ENCODE peak calls at places on chromosome 21, in ten cellular contexts. X is heart right ventricle, M is epithelial cell of esophagus, Q is HFF-Myc, Y is AG04449, H is astrocyte of the spinal cord, B is fibroblast of pulmonary artery, T is neural progenitor cell, E is suprapubic skin, S is breast epithelium. R is an unnamed sample.

GRCh38 chr21:39518055-39518844 is 66.5 kb downstream of the SH3BGR start:
- DNase-seq in X (no peak), M (peak; percentile 60), Q (peak; percentile 16), Y (no peak), H (peak; percentile 53), B (peak; percentile 53), T (peak; percentile 91), E (no peak), S (peak; percentile 29), R (peak; percentile 57)

GRCh38 chr21:31909772-31910470 is 37.1 kb downstream of the HUNK start:
- DNase-seq in X (no peak), M (no peak), Q (no peak), Y (no peak), H (no peak), B (no peak), T (peak; percentile 42), E (no peak), S (no peak), R (no peak)

GRCh38 chr21:46423546-46424061 is 35.1 kb upstream of the DIP2A start:
- DNase-seq in X (no peak), M (no peak), Q (no peak), Y (no peak), H (no peak), B (no peak), T (peak; percentile 38), E (no peak), S (no peak), R (no peak)

GRCh38 chr21:25005388-25005787 is 601.9 kb downstream of the MRPL39 start:
- DNase-seq in X (no peak), M (no peak), Q (no peak), Y (no peak), H (no peak), B (peak; percentile 5), T (no peak), E (no peak), S (no peak), R (peak; percentile 24)

GRCh38 chr21:41121785-41122415 is 46.1 kb upstream of the BACE2 start:
- DNase-seq in X (peak; percentile 73), M (peak; percentile 80), Q (peak; percentile 64), Y (peak; percentile 29), H (peak; percentile 71), B (peak; percentile 80), T (peak; percentile 83), E (no peak), S (peak; percentile 90), R (peak; percentile 84)

GRCh38 chr21:28899744-28900143 is 92.9 kb downstream of the LTN1 start:
- DNase-seq in X (no peak), M (peak; percentile 57), Q (no peak), Y (peak; percentile 5), H (no peak), B (peak; percentile 66), T (no peak), E (no peak), S (no peak), R (peak; percentile 87)

GRCh38 chr21:32083175-32083574 is 195.7 kb downstream of the MIS18A start:
- DNase-seq in X (no peak), M (no peak), Q (no peak), Y (no peak), H (peak; percentile 1), B (peak; percentile 7), T (no peak), E (no peak), S (no peak), R (peak; percentile 8)

GRCh38 chr21:38945536-38946245 is 140.0 kb downstream of the ETS2 start:
- DNase-seq in X (no peak), M (no peak), Q (no peak), Y (no peak), H (peak; percentile 86), B (no peak), T (peak; percentile 90), E (no peak), S (no peak), R (no peak)

GRCh38 chr21:44500111-44500510 is 39.9 kb downstream of the KRTAP10-1 start:
- DNase-seq in X (no peak), M (no peak), Q (no peak), Y (no peak), H (no peak), B (no peak), T (no peak), E (no peak), S (no peak), R (no peak)
- H3K4me3 ChIP-seq in X (no peak overlapping the region), M (no peak overlapping the region), Q (no peak overlapping the region), Y (no peak overlapping the region), H (no peak overlapping the region), B (no peak overlapping the region), T (no peak overlapping the region), E (no peak overlapping the region), S (no peak overlapping the region), R (no peak overlapping the region)

GRCh38 chr21:42123509-42123908 is 52.4 kb downstream of the UMODL1 start:
- DNase-seq in X (no peak), M (no peak), Q (no peak), Y (no peak), H (no peak), B (no peak), T (no peak), E (no peak), S (no peak), R (no peak)

GRCh38 chr21:42124826-42125570 is 53.9 kb downstream of the UMODL1 start:
- DNase-seq in X (no peak), M (no peak), Q (no peak), Y (no peak), H (no peak), B (no peak), T (no peak), E (no peak), S (no peak), R (no peak)

GRCh38 chr21:42124081-42124480 is 53.0 kb downstream of the UMODL1 start:
- DNase-seq in X (no peak), M (no peak), Q (no peak), Y (no peak), H (no peak), B (no peak), T (no peak), E (no peak), S (no peak), R (no peak)

GRCh38 chr21:42127164-42128125 is 56.3 kb downstream of the UMODL1 start:
- DNase-seq in X (no peak), M (no peak), Q (no peak), Y (no peak), H (no peak), B (no peak), T (no peak), E (no peak), S (no peak), R (no peak)

DNA sequence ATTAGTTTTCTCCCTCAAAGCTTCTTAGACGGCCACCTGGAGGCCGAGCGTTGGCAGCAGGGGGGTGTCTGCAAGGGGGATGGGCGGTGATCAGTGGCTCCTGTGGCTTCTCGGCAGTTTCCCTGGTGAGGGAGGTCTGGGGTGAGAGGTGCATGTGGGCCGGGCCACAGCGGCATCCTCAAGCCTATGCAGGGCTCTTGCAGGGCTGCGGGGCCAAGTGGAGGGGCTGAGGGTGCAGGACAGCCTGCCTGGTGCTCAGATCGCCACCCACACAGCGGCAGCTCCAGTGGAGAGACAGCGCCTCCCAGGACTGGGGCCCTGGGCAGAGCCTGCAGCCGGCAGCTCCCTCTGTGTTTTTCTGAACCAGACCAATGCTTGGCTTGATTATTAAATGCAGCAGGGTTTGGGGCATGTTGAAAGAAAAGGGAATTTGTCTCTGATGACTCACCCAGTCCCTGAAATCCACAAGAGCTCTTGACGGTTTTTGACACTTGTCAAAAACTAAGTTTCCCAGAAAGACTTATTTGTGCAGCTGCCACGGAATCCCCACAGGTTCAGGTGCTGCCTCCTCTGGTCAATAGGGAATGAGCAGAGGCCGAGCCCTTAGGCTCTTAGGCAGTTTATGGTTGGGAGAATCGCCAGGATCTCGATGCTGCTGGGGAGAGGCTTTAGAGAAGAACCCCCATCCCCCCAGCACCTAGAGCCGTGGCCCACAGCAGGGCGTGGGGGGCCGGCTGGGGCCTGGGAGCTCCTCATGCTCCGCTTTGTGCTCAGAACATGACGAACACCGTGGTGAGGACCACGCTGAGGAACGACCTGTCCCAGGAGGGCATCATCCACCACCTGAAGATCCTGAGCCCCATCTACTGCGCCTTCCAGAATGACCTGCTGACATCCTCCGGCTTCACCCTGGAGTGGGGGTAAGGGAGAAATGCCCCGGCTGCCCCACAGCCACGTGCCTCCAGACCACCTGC is 54.7 kb downstream of the UMODL1 start:
- DNase-seq in X (no peak), M (peak; percentile 41), Q (no peak), Y (no peak), H (no peak), B (peak; percentile 43), T (peak; percentile 43), E (no peak), S (no peak), R (peak; percentile 41)
- TF ChIP-seq CTCF in X (no peak), M (peak; percentile 38), Q (peak; percentile 15), Y (peak; percentile 26), H (peak; percentile 9), B (peak; percentile 18), T (peak; percentile 50), E (no peak), S (no peak), R (peak; percentile 32)

DNA sequence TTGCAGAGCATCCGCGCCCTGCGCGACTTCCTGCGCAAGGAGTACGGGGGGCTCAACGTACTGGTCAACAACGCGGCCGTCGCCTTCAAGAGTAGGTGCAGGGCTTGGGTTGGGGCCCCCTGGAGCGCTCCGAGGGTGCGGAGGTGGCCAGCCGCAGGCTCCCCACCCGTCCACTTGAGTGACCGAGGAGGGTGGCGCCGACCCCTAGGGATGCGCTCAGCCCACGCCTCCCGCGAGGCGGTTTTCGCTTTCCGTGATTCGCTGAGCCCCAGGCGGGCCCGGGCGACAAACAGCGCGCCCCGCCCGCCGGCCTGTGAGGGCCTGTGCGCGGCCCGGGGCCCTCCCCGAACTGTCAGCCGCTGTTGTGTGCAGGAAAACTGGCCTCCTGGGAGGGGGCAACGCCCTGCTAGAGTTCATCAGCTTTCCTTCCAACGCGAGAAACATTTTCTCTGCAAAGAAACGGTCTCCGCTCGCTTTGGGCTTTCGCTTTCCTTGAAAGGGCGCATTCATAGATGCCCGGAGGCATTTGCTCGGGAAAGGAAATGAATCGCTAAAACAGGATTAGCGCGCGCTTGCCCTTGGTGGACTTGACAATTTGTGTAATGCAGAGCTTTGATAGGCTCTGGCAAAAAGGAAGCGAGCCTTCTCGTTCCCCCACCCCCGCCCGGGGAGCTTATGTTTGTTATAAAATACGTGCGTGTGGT is 664 bp downstream of the CBR3 start:
- DNase-seq in X (peak; percentile 83), M (peak; percentile 86), Q (no peak), Y (no peak), H (peak; percentile 84), B (peak; percentile 77), T (peak; percentile 66), E (peak; percentile 91), S (peak; percentile 59), R (peak; percentile 81)
- H3K4me3 ChIP-seq in X (peak overlapping the region; percentile 66), M (peak overlapping the region; percentile 55), Q (peak overlapping the region; percentile 65), Y (peak overlapping the region; percentile 76), H (peak overlapping the region; percentile 62), B (peak overlapping the region; percentile 61), T (peak overlapping the region; percentile 49), E (peak overlapping the region; percentile 87), S (peak overlapping the region; percentile 82), R (peak overlapping the region; percentile 76)

GRCh38 chr21:14762734-14763694 is 216.9 kb upstream of the SAMSN1 start:
- DNase-seq in X (no peak), M (no peak), Q (no peak), Y (no peak), H (no peak), B (no peak), T (no peak), E (no peak), S (no peak), R (no peak)

GRCh38 chr21:14758849-14759248 is 212.7 kb upstream of the SAMSN1 start:
- DNase-seq in X (no peak), M (no peak), Q (no peak), Y (no peak), H (no peak), B (no peak), T (no peak), E (no peak), S (no peak), R (no peak)

GRCh38 chr21:14757533-14758327 is 211.6 kb upstream of the SAMSN1 start:
- DNase-seq in X (no peak), M (no peak), Q (no peak), Y (no peak), H (no peak), B (no peak), T (no peak), E (no peak), S (no peak), R (no peak)

GRCh38 chr21:14762309-14762708 is 216.2 kb upstream of the SAMSN1 start:
- DNase-seq in X (no peak), M (no peak), Q (no peak), Y (no peak), H (no peak), B (no peak), T (no peak), E (no peak), S (no peak), R (no peak)

GRCh38 chr21:14759285-14759684 is 213.2 kb upstream of the SAMSN1 start:
- DNase-seq in X (no peak), M (no peak), Q (no peak), Y (no peak), H (no peak), B (no peak), T (no peak), E (no peak), S (no peak), R (no peak)
- TF ChIP-seq CTCF in X (no peak), M (no peak), Q (no peak), Y (no peak), H (no peak), B (no peak), T (no peak), E (no peak), S (no peak), R (no peak)